ENCODE peak calls at places on chromosomes 6 and 20, in six cellular contexts. L is right atrium auricular region, F is GM23338, G is adrenal gland, M is fibroblast of lung, Y is esophagus muscularis mucosa. X is an unnamed sample.

GRCh38 chr6:5998741-5999687 is 7.7 kb downstream of the NRN1 start:
- DNase-seq in L (no peak), G (no peak), Y (no peak), M (no peak), F (peak; percentile 74), X (no peak)

GRCh38 chr20:48659888-48660287 is 167.9 kb downstream of the PREX1 start:
- DNase-seq in M (no peak), Y (no peak), F (no peak), L (no peak), G (no peak), X (no peak)

GRCh38 chr6:140174509-140174908 is 800.1 kb upstream of the CITED2 start:
- DNase-seq in F (no peak), G (no peak), L (no peak), M (peak; percentile 95), Y (no peak), X (no peak)

GRCh38 chr20:1720226-1720625 is 62.6 kb upstream of the SIRPG start:
- DNase-seq in Y (peak; percentile 72), L (no peak), M (no peak), G (no peak), F (no peak), X (no peak)

GRCh38 chr6:1624848-1625341 is 15.2 kb downstream of the FOXC1 start:
- DNase-seq in Y (no peak), M (peak; percentile 54), G (no peak), L (no peak), F (peak; percentile 61), X (no peak)

GRCh38 chr6:80454197-80454596 is 347.7 kb downstream of the BCKDHB start:
- DNase-seq in F (no peak), Y (no peak), L (no peak), G (no peak), M (peak; percentile 100), X (peak; percentile 1)

GRCh38 chr6:40477246-40478126 is 109.7 kb downstream of the LRFN2 start:
- DNase-seq in G (no peak), F (peak; percentile 62), Y (no peak), M (no peak), L (no peak), X (no peak)

GRCh38 chr6:134065706-134066105 is 13.3 kb upstream of the SLC2A12 start:
- DNase-seq in F (peak; percentile 82), L (no peak), M (peak; percentile 22), G (no peak), Y (no peak), X (peak; percentile 13)

GRCh38 chr6:357791-358341 is 33.7 kb upstream of the IRF4 start:
- DNase-seq in M (no peak), F (no peak), G (no peak), L (no peak), Y (no peak), X (no peak)

GRCh38 chr6:38080349-38080748 is 260.8 kb downstream of the ZFAND3 start:
- DNase-seq in L (no peak), G (no peak), Y (no peak), M (peak; percentile 43), F (no peak), X (no peak)

GRCh38 chr6:45830441-45831139 is 185.1 kb downstream of the CLIC5 start:
- DNase-seq in F (no peak), M (peak; percentile 29), Y (no peak), G (no peak), L (no peak), X (no peak)

GRCh38 chr6:47267301-47267700 is 42.4 kb downstream of the TNFRSF21 start:
- DNase-seq in Y (no peak), L (no peak), F (no peak), M (peak; percentile 66), G (no peak), X (no peak)

GRCh38 chr6:9155836-9156235 is 720.5 kb upstream of the SLC35B3 start:
- DNase-seq in L (no peak), F (no peak), M (no peak), G (no peak), Y (no peak), X (no peak)

GRCh38 chr20:47256665-47257236 is 99.7 kb downstream of the ZMYND8 start:
- DNase-seq in Y (no peak), L (no peak), G (no peak), F (no peak), M (peak; percentile 76), X (no peak)
- H3K4me1 ChIP-seq in Y (peaks cover 26% of the 10 kb centered on the region), L (no peaks in the 10 kb centered on the region), G (peaks cover 59% of the 10 kb centered on the region), F (no peaks in the 10 kb centered on the region), M (peaks cover 7% of the 10 kb centered on the region), X (no peaks in the 10 kb centered on the region)

GRCh38 chr6:56719310-56719709 is 76.6 kb upstream of the DST start:
- DNase-seq in G (no peak), F (no peak), Y (no peak), M (peak; percentile 74), L (no peak), X (no peak)
- H3K4me1 ChIP-seq in G (peaks cover 22% of the 10 kb centered on the region), F (peaks cover 51% of the 10 kb centered on the region), Y (peaks cover 27% of the 10 kb centered on the region), M (peaks cover 19% of the 10 kb centered on the region), L (no peaks in the 10 kb centered on the region), X (no peaks in the 10 kb centered on the region)

GRCh38 chr6:31560697-31561058 is 11.4 kb upstream of the LTA start:
- DNase-seq in M (no peak), F (no peak), G (no peak), L (no peak), Y (no peak), X (no peak)

GRCh38 chr6:31558318-31558625 is 10.9 kb downstream of the NFKBIL1 start:
- DNase-seq in F (no peak), Y (no peak), G (no peak), L (no peak), M (no peak), X (no peak)

GRCh38 chr6:31558631-31559500 is 11.5 kb downstream of the NFKBIL1 start:
- DNase-seq in Y (no peak), F (no peak), M (peak; percentile 29), G (peak; percentile 66), L (no peak), X (peak; percentile 51)

GRCh38 chr6:31559958-31560696 is 12.0 kb upstream of the LTA start:
- DNase-seq in L (peak; percentile 74), M (peak; percentile 64), G (peak; percentile 89), F (peak; percentile 15), Y (no peak), X (peak; percentile 86)

GRCh38 chr6:31559606-31559957 is 12.2 kb downstream of the NFKBIL1 start:
- DNase-seq in Y (no peak), F (no peak), L (no peak), M (no peak), G (no peak), X (no peak)
- H3K4me1 ChIP-seq in Y (peaks cover 33% of the 10 kb centered on the region), F (peaks cover 3% of the 10 kb centered on the region), L (no peaks in the 10 kb centered on the region), M (peaks cover 11% of the 10 kb centered on the region), G (peaks cover 33% of the 10 kb centered on the region), X (peaks cover 58% of the 10 kb centered on the region)

DNA sequence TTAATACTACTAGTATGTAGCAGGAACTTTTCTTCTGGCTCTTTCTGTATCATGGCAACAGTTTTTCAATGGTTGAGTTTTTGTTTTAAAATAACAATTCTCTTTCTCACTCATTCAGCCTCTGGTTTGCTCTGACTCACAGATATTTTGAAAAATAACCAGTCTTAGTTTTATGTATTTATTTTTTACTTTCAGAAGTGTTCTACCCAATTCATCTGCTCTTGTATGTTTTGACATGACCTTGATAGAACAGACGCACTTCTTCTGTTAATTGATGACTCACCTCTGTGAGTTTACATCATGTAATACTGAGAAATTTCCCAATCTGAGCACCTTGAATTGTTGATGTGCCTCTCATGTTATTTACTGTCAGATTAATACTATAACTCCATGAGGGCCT is 178.9 kb downstream of the SASH1 start:
- DNase-seq in Y (no peak), L (no peak), F (no peak), G (no peak), M (peak; percentile 71), X (no peak)
- H3K4me1 ChIP-seq in Y (peaks cover 19% of the 10 kb centered on the region), L (no peaks in the 10 kb centered on the region), F (peaks cover 33% of the 10 kb centered on the region), G (peaks cover 16% of the 10 kb centered on the region), M (peaks cover 36% of the 10 kb centered on the region), X (no peaks in the 10 kb centered on the region)